ENCODE peak calls at places on chromosomes 16 and 17, in seven cellular contexts. One of them, this sample, is unnamed.

GRCh38 chr17:58324409-58325288 is 3.9 kb downstream of the TSPOAP1 start:
- DNase-seq in body of pancreas: peak
- DNase-seq in IMR-90: peak
- DNase-seq in heart left ventricle: no peak
- DNase-seq in HCT116: no peak
- DNase-seq in tibial nerve: no peak
- DNase-seq in breast epithelium: peak
- DNase-seq in this sample: peak

GRCh38 chr16:48053346-48053745 is 102.4 kb downstream of the ABCC12 start:
- DNase-seq in breast epithelium: no peak
- DNase-seq in tibial nerve: no peak
- DNase-seq in heart left ventricle: no peak
- DNase-seq in body of pancreas: no peak
- DNase-seq in HCT116: no peak
- DNase-seq in IMR-90: peak
- DNase-seq in this sample: peak

GRCh38 chr17:43779145-43780125 is 658 bp upstream of the DUSP3 start:
- DNase-seq in breast epithelium: no peak
- DNase-seq in tibial nerve: no peak
- DNase-seq in body of pancreas: no peak
- DNase-seq in IMR-90: peak
- DNase-seq in HCT116: peak
- DNase-seq in heart left ventricle: no peak
- DNase-seq in this sample: no peak

GRCh38 chr16:83513006-83513755 is 294.6 kb upstream of the HSBP1 start:
- DNase-seq in body of pancreas: no peak
- DNase-seq in breast epithelium: no peak
- DNase-seq in IMR-90: peak
- DNase-seq in HCT116: no peak
- DNase-seq in tibial nerve: no peak
- DNase-seq in heart left ventricle: no peak
- DNase-seq in this sample: no peak

GRCh38 chr17:28992202-28992601 is 13.6 kb downstream of the SEZ6 start:
- DNase-seq in HCT116: no peak
- DNase-seq in heart left ventricle: no peak
- DNase-seq in body of pancreas: no peak
- DNase-seq in tibial nerve: no peak
- DNase-seq in IMR-90: no peak
- DNase-seq in breast epithelium: no peak
- DNase-seq in this sample: no peak

GRCh38 chr17:75850928-75851692 is 4.0 kb downstream of the WBP2 start:
- DNase-seq in body of pancreas: no peak
- DNase-seq in IMR-90: no peak
- DNase-seq in breast epithelium: no peak
- DNase-seq in HCT116: no peak
- DNase-seq in tibial nerve: no peak
- DNase-seq in heart left ventricle: no peak
- DNase-seq in this sample: no peak

GRCh38 chr17:50129946-50130777 is at the start of gene SAMD14:
- DNase-seq in HCT116: no peak
- DNase-seq in breast epithelium: no peak
- DNase-seq in IMR-90: peak
- DNase-seq in body of pancreas: no peak
- DNase-seq in tibial nerve: no peak
- DNase-seq in heart left ventricle: peak
- DNase-seq in this sample: no peak

GRCh38 chr17:72104164-72104862 is 16.5 kb upstream of the SOX9 start:
- DNase-seq in body of pancreas: no peak
- DNase-seq in tibial nerve: no peak
- DNase-seq in breast epithelium: no peak
- DNase-seq in heart left ventricle: no peak
- DNase-seq in HCT116: no peak
- DNase-seq in IMR-90: no peak
- DNase-seq in this sample: no peak

GRCh38 chr17:44071198-44071520 is 624 bp downstream of the G6PC3 start:
- DNase-seq in HCT116: no peak
- DNase-seq in heart left ventricle: no peak
- DNase-seq in body of pancreas: no peak
- DNase-seq in tibial nerve: no peak
- DNase-seq in IMR-90: peak
- DNase-seq in breast epithelium: no peak
- DNase-seq in this sample: no peak

GRCh38 chr17:12911241-12911640 is 106.6 kb downstream of the ELAC2 start:
- DNase-seq in heart left ventricle: no peak
- DNase-seq in IMR-90: peak
- DNase-seq in breast epithelium: no peak
- DNase-seq in HCT116: no peak
- DNase-seq in tibial nerve: no peak
- DNase-seq in body of pancreas: no peak
- DNase-seq in this sample: no peak

GRCh38 chr17:60165976-60166375 is 16.2 kb downstream of the CA4 start:
- DNase-seq in tibial nerve: no peak
- DNase-seq in breast epithelium: no peak
- DNase-seq in HCT116: no peak
- DNase-seq in body of pancreas: no peak
- DNase-seq in heart left ventricle: no peak
- DNase-seq in IMR-90: no peak
- DNase-seq in this sample: no peak

GRCh38 chr17:60164697-60165096 is 14.9 kb downstream of the CA4 start:
- DNase-seq in IMR-90: no peak
- DNase-seq in tibial nerve: no peak
- DNase-seq in heart left ventricle: no peak
- DNase-seq in HCT116: no peak
- DNase-seq in body of pancreas: peak
- DNase-seq in breast epithelium: no peak
- DNase-seq in this sample: no peak

GRCh38 chr17:60168654-60169053 is 18.9 kb downstream of the CA4 start:
- DNase-seq in HCT116: no peak
- DNase-seq in heart left ventricle: no peak
- DNase-seq in tibial nerve: no peak
- DNase-seq in body of pancreas: no peak
- DNase-seq in breast epithelium: no peak
- DNase-seq in IMR-90: no peak
- DNase-seq in this sample: no peak

GRCh38 chr17:60165223-60165622 is 15.4 kb downstream of the CA4 start:
- DNase-seq in breast epithelium: no peak
- DNase-seq in IMR-90: no peak
- DNase-seq in heart left ventricle: no peak
- DNase-seq in tibial nerve: no peak
- DNase-seq in HCT116: no peak
- DNase-seq in body of pancreas: no peak
- DNase-seq in this sample: no peak

GRCh38 chr17:60167095-60167741 is 17.4 kb downstream of the CA4 start:
- DNase-seq in heart left ventricle: no peak
- DNase-seq in HCT116: no peak
- DNase-seq in body of pancreas: peak
- DNase-seq in breast epithelium: no peak
- DNase-seq in IMR-90: no peak
- DNase-seq in tibial nerve: no peak
- DNase-seq in this sample: no peak
- H3K27ac ChIP-seq in heart left ventricle: no peak
- H3K27ac ChIP-seq in HCT116: no peak
- H3K27ac ChIP-seq in body of pancreas: peak
- H3K27ac ChIP-seq in breast epithelium: no peak
- H3K27ac ChIP-seq in IMR-90: no peak
- H3K27ac ChIP-seq in tibial nerve: no peak
- H3K27ac ChIP-seq in this sample: peak

DNA sequence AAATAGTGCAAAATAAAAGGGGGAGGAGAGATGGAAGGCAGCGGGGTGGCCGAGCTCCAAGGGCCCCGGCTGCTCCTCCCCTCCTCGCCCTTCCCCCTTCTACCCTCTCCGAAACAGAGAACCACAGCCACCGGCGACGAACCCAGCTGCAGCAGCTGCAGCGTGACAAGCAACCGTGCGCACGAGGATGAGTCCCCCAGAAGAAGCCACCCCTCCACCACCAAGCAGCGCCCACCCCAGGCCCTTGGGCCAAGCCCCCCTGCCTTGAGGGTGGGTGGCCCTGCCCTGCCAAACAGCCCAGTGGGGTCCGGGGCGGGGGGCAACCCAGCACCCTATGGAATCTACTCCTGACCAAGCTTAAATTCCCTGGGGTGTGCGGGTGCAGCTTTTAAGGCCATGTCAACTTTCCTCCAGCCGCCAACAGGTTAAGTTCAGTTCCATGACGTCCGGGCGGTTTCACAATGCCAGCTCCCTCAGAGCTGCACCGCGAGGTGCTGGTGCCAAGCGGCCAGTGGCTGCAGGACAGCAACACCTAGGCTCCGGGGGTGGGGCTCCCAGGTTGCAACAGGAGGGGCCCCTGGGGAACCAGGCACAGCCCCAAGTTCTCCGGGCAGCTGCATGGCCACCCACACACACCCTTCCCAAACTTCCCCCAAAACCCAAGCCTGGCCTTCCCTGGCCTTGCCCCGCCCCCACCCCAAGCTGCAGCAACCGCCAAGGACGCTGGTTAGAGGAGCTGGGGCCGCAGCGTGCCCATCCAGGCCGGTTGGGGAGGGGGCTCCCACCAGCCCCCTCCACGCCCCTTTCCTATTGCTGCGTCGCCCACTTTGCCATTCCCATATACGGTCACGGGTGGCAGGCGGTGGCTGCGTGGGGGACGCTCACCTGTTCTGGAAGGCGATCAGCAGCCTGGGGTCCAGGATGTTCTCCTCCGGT is 2.0 kb downstream of the CBX4 start:
- DNase-seq in tibial nerve: no peak
- DNase-seq in HCT116: peak
- DNase-seq in IMR-90: peak
- DNase-seq in body of pancreas: peak
- DNase-seq in breast epithelium: peak
- DNase-seq in heart left ventricle: peak
- DNase-seq in this sample: peak
- TF ChIP-seq POLR2A in tibial nerve: no peak
- TF ChIP-seq POLR2A in HCT116: no peak
- TF ChIP-seq POLR2A in IMR-90: no peak
- TF ChIP-seq POLR2A in body of pancreas: peak
- TF ChIP-seq POLR2A in breast epithelium: no peak
- TF ChIP-seq POLR2A in heart left ventricle: peak
- TF ChIP-seq POLR2A in this sample: peak

DNA sequence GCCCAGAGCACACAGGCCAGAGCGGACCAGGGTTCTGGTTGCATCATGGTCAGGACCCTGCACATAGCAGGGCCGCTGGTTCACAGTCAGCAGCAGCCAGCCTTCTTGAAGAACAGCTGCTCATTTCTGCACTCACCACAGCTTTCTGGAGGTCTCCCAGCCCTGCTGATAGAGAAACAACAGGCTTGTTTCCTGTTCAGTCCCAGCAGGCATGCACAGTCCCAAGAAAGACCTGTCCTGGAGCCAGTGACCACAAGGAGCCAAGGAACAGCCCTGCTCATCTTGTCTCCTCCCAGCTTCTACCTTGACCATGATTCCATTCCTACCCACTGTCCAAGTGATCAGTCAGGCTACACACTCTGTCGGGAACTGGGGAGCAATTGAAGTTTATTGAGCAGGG is 155.7 kb upstream of the FOXF1 start:
- DNase-seq in heart left ventricle: no peak
- DNase-seq in tibial nerve: no peak
- DNase-seq in HCT116: no peak
- DNase-seq in breast epithelium: no peak
- DNase-seq in body of pancreas: no peak
- DNase-seq in IMR-90: peak
- DNase-seq in this sample: no peak
- H3K27ac ChIP-seq in heart left ventricle: no peak
- H3K27ac ChIP-seq in tibial nerve: no peak
- H3K27ac ChIP-seq in HCT116: peak
- H3K27ac ChIP-seq in breast epithelium: no peak
- H3K27ac ChIP-seq in body of pancreas: no peak
- H3K27ac ChIP-seq in IMR-90: peak
- H3K27ac ChIP-seq in this sample: no peak

DNA sequence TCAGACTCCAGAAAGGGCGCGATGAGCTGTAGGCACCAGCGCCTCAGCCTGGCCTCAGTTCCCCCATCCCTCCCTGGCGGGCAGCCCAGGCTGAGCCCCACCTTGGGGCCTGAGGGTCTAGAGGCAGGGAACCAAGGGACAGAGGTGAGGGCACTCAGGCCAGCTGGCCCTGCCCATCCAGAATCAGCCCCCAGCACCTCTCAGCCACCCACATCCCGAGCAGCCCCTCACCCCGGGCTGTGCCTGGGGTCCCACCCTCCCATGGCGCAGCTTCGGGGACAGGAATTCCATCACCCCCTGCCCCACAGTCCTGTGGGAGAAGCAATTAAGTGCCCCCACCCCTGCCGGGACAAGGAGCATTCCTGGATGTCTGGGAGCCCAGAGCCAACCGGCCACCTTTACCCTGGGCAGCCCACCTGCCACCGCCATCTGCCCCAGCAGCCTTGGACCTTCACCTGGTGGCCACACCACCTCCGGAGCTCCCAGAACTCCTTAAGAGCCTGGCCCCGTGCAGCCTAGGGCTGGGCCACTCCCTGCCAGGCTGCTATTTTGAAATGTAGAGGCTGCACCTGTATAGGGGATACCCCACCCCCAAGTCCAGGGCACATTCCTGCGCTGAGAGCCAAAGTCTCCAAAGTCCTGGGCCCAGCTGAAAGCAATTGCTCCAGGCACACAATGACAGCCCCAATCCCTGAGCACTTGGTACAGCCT is 33.7 kb upstream of the PVALEF start:
- DNase-seq in body of pancreas: no peak
- DNase-seq in heart left ventricle: no peak
- DNase-seq in tibial nerve: no peak
- DNase-seq in breast epithelium: no peak
- DNase-seq in HCT116: no peak
- DNase-seq in IMR-90: no peak
- DNase-seq in this sample: peak
- TF ChIP-seq POLR2A in body of pancreas: no peak
- TF ChIP-seq POLR2A in heart left ventricle: no peak
- TF ChIP-seq POLR2A in tibial nerve: no peak
- TF ChIP-seq POLR2A in breast epithelium: no peak
- TF ChIP-seq POLR2A in HCT116: no peak
- TF ChIP-seq POLR2A in IMR-90: no peak
- TF ChIP-seq POLR2A in this sample: no peak

GRCh38 chr17:15260376-15261062 is 4.6 kb downstream of the PMP22 start:
- DNase-seq in IMR-90: peak
- DNase-seq in body of pancreas: peak
- DNase-seq in heart left ventricle: peak
- DNase-seq in breast epithelium: peak
- DNase-seq in HCT116: no peak
- DNase-seq in tibial nerve: peak
- DNase-seq in this sample: peak
- H3K27ac ChIP-seq in IMR-90: peak
- H3K27ac ChIP-seq in body of pancreas: peak
- H3K27ac ChIP-seq in heart left ventricle: peak
- H3K27ac ChIP-seq in breast epithelium: peak
- H3K27ac ChIP-seq in HCT116: peak
- H3K27ac ChIP-seq in tibial nerve: peak
- H3K27ac ChIP-seq in this sample: peak